ENCODE peak calls at places on chromosomes 2 and 18, in five cellular contexts. One of them, this sample, is unnamed.

GRCh38 chr2:25617948-25618646 is 55.3 kb downstream of the DTNB start:
- DNase-seq in NT2/D1: no peak
- DNase-seq in fibroblast of lung: peak; percentile 85
- DNase-seq in left ventricle myocardium superior: no peak
- DNase-seq in activated CD4-positive, alpha-beta T cell treated with anti-CD3 and anti-CD28 coated beads, Interleukin-2, amount 50 U/mL, for 1 hour: no peak
- DNase-seq in this sample: no peak

GRCh38 chr2:184363213-184363612 is 235.1 kb upstream of the ZNF804A start:
- DNase-seq in NT2/D1: no peak
- DNase-seq in fibroblast of lung: no peak
- DNase-seq in left ventricle myocardium superior: no peak
- DNase-seq in activated CD4-positive, alpha-beta T cell treated with anti-CD3 and anti-CD28 coated beads, Interleukin-2, amount 50 U/mL, for 1 hour: no peak
- DNase-seq in this sample: no peak

GRCh38 chr2:10904455-10904854 is 7.3 kb upstream of the KCNF1 start:
- DNase-seq in NT2/D1: no peak
- DNase-seq in fibroblast of lung: no peak
- DNase-seq in left ventricle myocardium superior: no peak
- DNase-seq in activated CD4-positive, alpha-beta T cell treated with anti-CD3 and anti-CD28 coated beads, Interleukin-2, amount 50 U/mL, for 1 hour: no peak
- DNase-seq in this sample: no peak

GRCh38 chr2:6770006-6770405 is 95.7 kb downstream of the CMPK2 start:
- DNase-seq in NT2/D1: no peak
- DNase-seq in fibroblast of lung: no peak
- DNase-seq in left ventricle myocardium superior: no peak
- DNase-seq in activated CD4-positive, alpha-beta T cell treated with anti-CD3 and anti-CD28 coated beads, Interleukin-2, amount 50 U/mL, for 1 hour: no peak
- DNase-seq in this sample: no peak

GRCh38 chr2:28452534-28453081 is 43.3 kb upstream of the PLB1 start:
- DNase-seq in NT2/D1: peak; percentile 58
- DNase-seq in fibroblast of lung: peak; percentile 42
- DNase-seq in left ventricle myocardium superior: peak; percentile 84
- DNase-seq in activated CD4-positive, alpha-beta T cell treated with anti-CD3 and anti-CD28 coated beads, Interleukin-2, amount 50 U/mL, for 1 hour: peak; percentile 81
- DNase-seq in this sample: peak; percentile 56

GRCh38 chr2:64640153-64641044 is 13.3 kb downstream of the SERTAD2 start:
- DNase-seq in NT2/D1: peak; percentile 63
- DNase-seq in fibroblast of lung: no peak
- DNase-seq in left ventricle myocardium superior: no peak
- DNase-seq in activated CD4-positive, alpha-beta T cell treated with anti-CD3 and anti-CD28 coated beads, Interleukin-2, amount 50 U/mL, for 1 hour: no peak
- DNase-seq in this sample: no peak

GRCh38 chr2:237072067-237072931 is 13.4 kb upstream of the COPS8 start:
- DNase-seq in NT2/D1: peak; percentile 66
- DNase-seq in fibroblast of lung: peak; percentile 71
- DNase-seq in left ventricle myocardium superior: peak; percentile 79
- DNase-seq in activated CD4-positive, alpha-beta T cell treated with anti-CD3 and anti-CD28 coated beads, Interleukin-2, amount 50 U/mL, for 1 hour: peak; percentile 74
- DNase-seq in this sample: peak; percentile 52

GRCh38 chr2:9774266-9774665 is 69.0 kb upstream of the TAF1B start:
- DNase-seq in NT2/D1: no peak
- DNase-seq in fibroblast of lung: no peak
- DNase-seq in left ventricle myocardium superior: peak; percentile 68
- DNase-seq in activated CD4-positive, alpha-beta T cell treated with anti-CD3 and anti-CD28 coated beads, Interleukin-2, amount 50 U/mL, for 1 hour: no peak
- DNase-seq in this sample: no peak

GRCh38 chr2:26630235-26630634 is 10.9 kb downstream of the CIB4 start:
- DNase-seq in NT2/D1: no peak
- DNase-seq in fibroblast of lung: no peak
- DNase-seq in left ventricle myocardium superior: no peak
- DNase-seq in activated CD4-positive, alpha-beta T cell treated with anti-CD3 and anti-CD28 coated beads, Interleukin-2, amount 50 U/mL, for 1 hour: no peak
- DNase-seq in this sample: no peak

GRCh38 chr18:28350821-28351220 is 173.9 kb upstream of the CDH2 start:
- DNase-seq in NT2/D1: no peak
- DNase-seq in fibroblast of lung: no peak
- DNase-seq in left ventricle myocardium superior: no peak
- DNase-seq in activated CD4-positive, alpha-beta T cell treated with anti-CD3 and anti-CD28 coated beads, Interleukin-2, amount 50 U/mL, for 1 hour: no peak
- DNase-seq in this sample: no peak

GRCh38 chr2:71243548-71244301 is 16.8 kb upstream of the PAIP2B start:
- DNase-seq in NT2/D1: no peak
- DNase-seq in fibroblast of lung: no peak
- DNase-seq in left ventricle myocardium superior: peak; percentile 79
- DNase-seq in activated CD4-positive, alpha-beta T cell treated with anti-CD3 and anti-CD28 coated beads, Interleukin-2, amount 50 U/mL, for 1 hour: no peak
- DNase-seq in this sample: no peak

GRCh38 chr2:129859141-129859540 is 120.3 kb upstream of the RAB6C start:
- DNase-seq in NT2/D1: no peak
- DNase-seq in fibroblast of lung: no peak
- DNase-seq in left ventricle myocardium superior: no peak
- DNase-seq in activated CD4-positive, alpha-beta T cell treated with anti-CD3 and anti-CD28 coated beads, Interleukin-2, amount 50 U/mL, for 1 hour: no peak
- DNase-seq in this sample: no peak

GRCh38 chr18:49207373-49207772 is 253.1 kb downstream of the DYM start:
- DNase-seq in NT2/D1: no peak
- DNase-seq in fibroblast of lung: no peak
- DNase-seq in left ventricle myocardium superior: no peak
- DNase-seq in activated CD4-positive, alpha-beta T cell treated with anti-CD3 and anti-CD28 coated beads, Interleukin-2, amount 50 U/mL, for 1 hour: no peak
- DNase-seq in this sample: no peak

GRCh38 chr2:233865838-233866237 is 2.3 kb downstream of the MSL3B start:
- DNase-seq in NT2/D1: no peak
- DNase-seq in fibroblast of lung: no peak
- DNase-seq in left ventricle myocardium superior: no peak
- DNase-seq in activated CD4-positive, alpha-beta T cell treated with anti-CD3 and anti-CD28 coated beads, Interleukin-2, amount 50 U/mL, for 1 hour: no peak
- DNase-seq in this sample: no peak

GRCh38 chr2:203623104-203623503 is 83.3 kb upstream of the CD28 start:
- DNase-seq in NT2/D1: no peak
- DNase-seq in fibroblast of lung: peak; percentile 93
- DNase-seq in left ventricle myocardium superior: no peak
- DNase-seq in activated CD4-positive, alpha-beta T cell treated with anti-CD3 and anti-CD28 coated beads, Interleukin-2, amount 50 U/mL, for 1 hour: no peak
- DNase-seq in this sample: no peak

GRCh38 chr2:43484323-43484930 is 111.4 kb downstream of the THADA start:
- DNase-seq in NT2/D1: peak; percentile 72
- DNase-seq in fibroblast of lung: peak; percentile 95
- DNase-seq in left ventricle myocardium superior: no peak
- DNase-seq in activated CD4-positive, alpha-beta T cell treated with anti-CD3 and anti-CD28 coated beads, Interleukin-2, amount 50 U/mL, for 1 hour: no peak
- DNase-seq in this sample: peak; percentile 38

GRCh38 chr2:234031207-234031606 is 19.3 kb upstream of the SPP2 start:
- DNase-seq in NT2/D1: no peak
- DNase-seq in fibroblast of lung: peak; percentile 23
- DNase-seq in left ventricle myocardium superior: no peak
- DNase-seq in activated CD4-positive, alpha-beta T cell treated with anti-CD3 and anti-CD28 coated beads, Interleukin-2, amount 50 U/mL, for 1 hour: no peak
- DNase-seq in this sample: no peak